ENCODE peak calls at places on chromosome 13, in four cellular contexts. F is ELR, R is uterus, A is foreskin fibroblast. X is an unnamed sample.

GRCh38 chr13:27076411-27076810 is 95.2 kb downstream of the USP12 start:
- DNase-seq in F (no peak), R (no peak), A (no peak), X (no peak)

GRCh38 chr13:84917252-84917878 is 881.9 kb downstream of the SLITRK6 start:
- DNase-seq in F (peak), R (no peak), A (no peak), X (no peak)

GRCh38 chr13:98778749-98779148 is 26.3 kb upstream of the SLC15A1 start:
- DNase-seq in F (no peak), R (no peak), A (no peak), X (no peak)

GRCh38 chr13:45744979-45745378 is 42.9 kb downstream of the CBY2 start:
- DNase-seq in F (no peak), R (no peak), A (no peak), X (no peak)

GRCh38 chr13:50162001-50162400 is 146.8 kb downstream of the KCNRG start:
- DNase-seq in F (no peak), R (no peak), A (peak), X (no peak)

GRCh38 chr13:40595693-40596092 is 70.7 kb downstream of the FOXO1 start:
- DNase-seq in F (no peak), R (no peak), A (no peak), X (no peak)

GRCh38 chr13:86446311-86446710 is 647.1 kb upstream of the SLITRK6 start:
- DNase-seq in F (peak), R (no peak), A (no peak), X (no peak)

GRCh38 chr13:109330123-109330522 is 456.3 kb downstream of the IRS2 start:
- DNase-seq in F (no peak), R (no peak), A (no peak), X (no peak)

GRCh38 chr13:112525306-112525945 is 62.5 kb downstream of the TUBGCP3 start:
- DNase-seq in F (peak), R (no peak), A (no peak), X (peak)

GRCh38 chr13:99256709-99257108 is 1.5 kb downstream of the GPR18 start:
- DNase-seq in F (no peak), R (no peak), A (no peak), X (no peak)

GRCh38 chr13:90047600-90047999 is 1299.9 kb upstream of the MIR17HG start:
- DNase-seq in F (no peak), R (no peak), A (no peak), X (no peak)

GRCh38 chr13:43003729-43004128 is 11.7 kb upstream of the EPSTI1 start:
- DNase-seq in F (no peak), R (no peak), A (no peak), X (no peak)

GRCh38 chr13:42612021-42612765 is 38.2 kb downstream of the TNFSF11 start:
- DNase-seq in F (no peak), R (no peak), A (no peak), X (no peak)

GRCh38 chr13:23741879-23742510 is 147.2 kb downstream of the MIPEP start:
- DNase-seq in F (peak), R (no peak), A (no peak), X (no peak)

GRCh38 chr13:112977525-112977924 is 8.5 kb downstream of the MCF2L start:
- DNase-seq in F (no peak), R (no peak), A (no peak), X (no peak)

GRCh38 chr13:98804336-98804855 is 51.9 kb upstream of the SLC15A1 start:
- DNase-seq in F (no peak), R (no peak), A (no peak), X (no peak)

GRCh38 chr13:34867590-34867989 is 74.5 kb upstream of the NBEA start:
- DNase-seq in F (peak), R (no peak), A (peak), X (peak)

GRCh38 chr13:49308104-49308875 is 60.6 kb downstream of the CDADC1 start:
- DNase-seq in F (no peak), R (peak), A (peak), X (no peak)

GRCh38 chr13:73520566-73521290 is 461.9 kb downstream of the KLF5 start:
- DNase-seq in F (no peak), R (no peak), A (no peak), X (no peak)

GRCh38 chr13:67367385-67367784 is 137.2 kb upstream of the PCDH9 start:
- DNase-seq in F (no peak), R (no peak), A (no peak), X (no peak)

GRCh38 chr13:25752957-25753540 is 298.8 kb downstream of the SHISA2 start:
- DNase-seq in F (peak), R (peak), A (peak), X (no peak)

GRCh38 chr13:99686944-99687382 is 185.7 kb downstream of the TM9SF2 start:
- DNase-seq in F (no peak), R (no peak), A (no peak), X (no peak)

GRCh38 chr13:110116072-110116487 is 190.9 kb downstream of the COL4A1 start:
- DNase-seq in F (peak), R (peak), A (peak), X (peak)

GRCh38 chr13:50893211-50893852 is 16.3 kb upstream of the RNASEH2B start:
- DNase-seq in F (peak), R (no peak), A (no peak), X (no peak)

GRCh38 chr13:21043898-21044297 is 17.5 kb downstream of the LATS2 start:
- DNase-seq in F (no peak), R (no peak), A (peak), X (peak)

GRCh38 chr13:66556306-66556705 is 673.8 kb downstream of the PCDH9 start:
- DNase-seq in F (no peak), R (no peak), A (peak), X (no peak)

GRCh38 chr13:27967736-27968315 is 1.3 kb downstream of the CDX2 start:
- DNase-seq in F (peak), R (no peak), A (no peak), X (no peak)

GRCh38 chr13:27489456-27489855 is 39.1 kb upstream of the MTIF3 start:
- DNase-seq in F (no peak), R (no peak), A (no peak), X (no peak)

GRCh38 chr13:51643114-51643881 is 59.0 kb downstream of the WDFY2 start:
- DNase-seq in F (peak), R (no peak), A (peak), X (peak)

GRCh38 chr13:112452380-112453206 is 76.4 kb downstream of the SPACA7 start:
- DNase-seq in F (no peak), R (no peak), A (no peak), X (no peak)

GRCh38 chr13:102907016-102907756 is 61.4 kb downstream of the ERCC5 start:
- DNase-seq in F (no peak), R (no peak), A (no peak), X (no peak)